ENCODE peak calls at places on chromosomes 3 and 15, in five cellular contexts. T, U, Z, F and J are unnamed samples.

GRCh38 chr3:138367912-138368311 is 19.5 kb downstream of the MRAS start:
- ATAC-seq in T (no peak), Z (peak), F (no peak), U (peak), J (no peak)

GRCh38 chr15:51708013-51708412 is 26.7 kb downstream of the SCG3 start:
- ATAC-seq in T (no peak), F (no peak), Z (no peak), U (peak), J (no peak)

GRCh38 chr3:194075802-194076460 is 60.0 kb upstream of the HES1 start:
- ATAC-seq in Z (no peak), U (no peak), F (no peak), T (no peak), J (no peak)

GRCh38 chr3:14565791-14566588 is 25.8 kb upstream of the GRIP2 start:
- ATAC-seq in U (no peak), Z (no peak), T (peak), F (peak), J (no peak)

GRCh38 chr3:114454592-114455251 is 160.9 kb downstream of the TIGIT start:
- ATAC-seq in Z (no peak), U (peak), F (no peak), T (peak), J (no peak)

GRCh38 chr3:119562307-119562961 is 3.0 kb upstream of the CD80 start:
- ATAC-seq in F (peak), T (peak), Z (peak), U (peak), J (peak)

GRCh38 chr3:18351823-18352744 is 73.1 kb downstream of the SATB1 start:
- ATAC-seq in U (no peak), T (no peak), F (no peak), Z (no peak), J (no peak)

GRCh38 chr3:180332608-180333007 is 269.4 kb upstream of the TTC14 start:
- ATAC-seq in Z (no peak), T (no peak), F (no peak), U (no peak), J (no peak)

GRCh38 chr3:48945856-48946549 is 27.4 kb downstream of the ARIH2 start:
- ATAC-seq in F (peak), T (peak), Z (no peak), U (no peak), J (no peak)

GRCh38 chr15:51114437-51115119 is 19.9 kb upstream of the TNFAIP8L3 start:
- ATAC-seq in Z (no peak), U (no peak), F (no peak), T (no peak), J (no peak)

GRCh38 chr3:36482259-36482658 is 102.0 kb downstream of the STAC start:
- ATAC-seq in Z (no peak), U (no peak), F (no peak), T (no peak), J (no peak)

GRCh38 chr3:135490219-135490618 is 475.3 kb upstream of the PPP2R3A start:
- ATAC-seq in U (no peak), Z (no peak), F (no peak), T (no peak), J (no peak)

GRCh38 chr15:59622289-59622688 is 10.7 kb downstream of the GCNT3 start:
- ATAC-seq in F (peak), T (peak), Z (peak), U (no peak), J (peak)

GRCh38 chr15:59555696-59556095 is 55.9 kb upstream of the GCNT3 start:
- ATAC-seq in F (no peak), Z (peak), U (no peak), T (no peak), J (peak)

GRCh38 chr3:129599607-129600006 is 6.9 kb downstream of the PLXND1 start:
- ATAC-seq in T (no peak), F (no peak), U (no peak), Z (no peak), J (no peak)

GRCh38 chr15:73225358-73226015 is 143.3 kb downstream of the HCN4 start:
- ATAC-seq in U (no peak), F (peak), Z (no peak), T (peak), J (peak)

GRCh38 chr3:155194973-155195372 is 98.5 kb downstream of the STRIT1 start:
- ATAC-seq in Z (no peak), U (no peak), T (no peak), F (no peak), J (no peak)